ENCODE peak calls at places on chromosomes 12 and 14, in five cellular contexts. V is germinal center, O is kidney tubule cell, F is nucleus accumbens, X is GM04504. Q is an unnamed sample.

GRCh38 chr14:81033841-81034240 is 78.4 kb downstream of the TSHR start:
- DNase-seq in O (no peak), F (no peak), X (no peak), V (no peak), Q (no peak)

GRCh38 chr12:120670667-120671066 is 16.3 kb upstream of the MLEC start:
- DNase-seq in F (no peak), V (no peak), X (no peak), O (peak), Q (no peak)

GRCh38 chr14:91897121-91897701 is 29.9 kb upstream of the TC2N start:
- DNase-seq in X (peak), O (no peak), V (no peak), F (no peak), Q (peak)

GRCh38 chr12:32541754-32542374 is 137.2 kb upstream of the DNM1L start:
- DNase-seq in X (no peak), V (no peak), O (no peak), F (no peak), Q (no peak)

GRCh38 chr14:54169254-54169924 is 212.8 kb upstream of the BMP4 start:
- DNase-seq in V (no peak), F (no peak), O (peak), X (no peak), Q (no peak)

GRCh38 chr12:14802961-14803829 is at the start of the genes C12orf60 and WBP11:
- DNase-seq in O (peak), X (peak), V (peak), F (peak), Q (peak)

GRCh38 chr14:90536092-90536491 is 139.3 kb downstream of the CALM1 start:
- DNase-seq in X (no peak), O (no peak), F (no peak), V (no peak), Q (no peak)

GRCh38 chr12:52238916-52239649 is 6.0 kb downstream of the KRT7 start:
- DNase-seq in O (peak), X (no peak), F (no peak), V (no peak), Q (no peak)

GRCh38 chr12:127355061-127355820 is 911.7 kb upstream of the TMEM132C start:
- DNase-seq in O (peak), F (no peak), V (no peak), X (peak), Q (peak)

GRCh38 chr12:1505151-1505450 is 89.3 kb downstream of the FBXL14 start:
- DNase-seq in X (no peak), V (no peak), O (no peak), F (no peak), Q (no peak)

Q was measured in GM23338.